ENCODE peak calls at places on chromosomes 16 and 17, in nine cellular contexts. U, P, Y, I, D, S, E, B and Z are unnamed samples.

GRCh38 chr16:85173981-85174751 is 61.9 kb upstream of the CIBAR2 start:
- DNase-seq in Y (no peak), P (no peak), U (no peak), D (peak; percentile 91), E (no peak), S (no peak), I (no peak), B (peak; percentile 73), Z (no peak)

GRCh38 chr16:56370836-56371235 is 54.5 kb downstream of the AMFR start:
- DNase-seq in S (no peak), U (no peak), B (no peak), I (no peak), E (no peak), P (no peak), Y (peak; percentile 48), D (no peak), Z (no peak)

GRCh38 chr17:40399185-40399584 is 18.5 kb downstream of the TOP2A start:
- DNase-seq in P (no peak), I (peak; percentile 56), B (peak; percentile 59), U (no peak), Y (no peak), D (peak; percentile 52), E (no peak), S (no peak), Z (no peak)

GRCh38 chr17:66897141-66897540 is 62.2 kb downstream of the CACNG5 start:
- DNase-seq in Y (no peak), P (no peak), D (no peak), U (no peak), S (no peak), B (no peak), E (no peak), I (no peak), Z (no peak)

GRCh38 chr17:3695723-3696411 is at the start of gene P2RX5:
- DNase-seq in I (peak; percentile 69), D (peak; percentile 21), U (no peak), Y (no peak), S (peak; percentile 70), P (peak; percentile 58), E (peak; percentile 55), B (no peak), Z (peak; percentile 61)

GRCh38 chr16:4392382-4393242 is 21.0 kb downstream of the VASN start:
- DNase-seq in P (peak; percentile 81), I (no peak), S (no peak), E (no peak), D (peak; percentile 85), Y (no peak), B (peak; percentile 39), U (no peak), Z (no peak)

GRCh38 chr17:13074026-13074425 is 56.2 kb upstream of the ELAC2 start:
- DNase-seq in S (no peak), B (no peak), U (no peak), Y (no peak), I (no peak), D (no peak), E (no peak), P (no peak), Z (no peak)

GRCh38 chr17:5841862-5842261 is 228.3 kb upstream of the WSCD1 start:
- DNase-seq in S (no peak), U (no peak), I (no peak), B (no peak), Y (no peak), P (no peak), D (no peak), E (no peak), Z (no peak)

GRCh38 chr17:633641-634091 is 81.0 kb downstream of the VPS53 start:
- DNase-seq in P (no peak), B (no peak), I (no peak), Y (peak; percentile 40), S (no peak), D (peak; percentile 91), U (no peak), E (no peak), Z (no peak)

GRCh38 chr17:606501-607243 is 108.0 kb downstream of the VPS53 start:
- DNase-seq in I (no peak), P (no peak), B (no peak), S (no peak), E (no peak), D (no peak), Y (no peak), U (peak; percentile 25), Z (no peak)

GRCh38 chr16:78660795-78661194 is 561.3 kb downstream of the WWOX start:
- DNase-seq in Y (no peak), P (no peak), S (no peak), U (no peak), B (no peak), I (no peak), E (no peak), D (no peak), Z (no peak)

GRCh38 chr16:88611220-88611821 is 27.1 kb upstream of the IL17C start:
- DNase-seq in D (no peak), Y (no peak), S (no peak), B (no peak), I (no peak), U (no peak), E (no peak), P (peak; percentile 68), Z (no peak)

GRCh38 chr17:75039238-75039637 is 7.5 kb downstream of the ATP5PD start:
- DNase-seq in U (no peak), P (no peak), Y (no peak), I (no peak), S (no peak), B (no peak), E (no peak), D (no peak), Z (no peak)

GRCh38 chr17:77425791-77426641 is 285.2 kb downstream of the SEC14L1 start:
- DNase-seq in B (no peak), I (no peak), Y (peak; percentile 80), D (peak; percentile 87), S (peak; percentile 47), U (no peak), P (no peak), E (peak; percentile 48), Z (no peak)